ENCODE peak calls at places on chromosomes 2 and 18, in eight cellular contexts. Q, A, G, O, V, P, F and Z are unnamed samples.

GRCh38 chr18:6315556-6316331 is 99.0 kb downstream of the L3MBTL4 start:
- DNase-seq in G (no peak), F (peak; percentile 25), V (no peak), P (no peak), Q (no peak), O (no peak), A (no peak), Z (no peak)

GRCh38 chr2:70613510-70613909 is 59.9 kb upstream of the TGFA start:
- DNase-seq in A (no peak), G (no peak), F (no peak), Q (peak; percentile 54), V (no peak), O (no peak), P (no peak), Z (no peak)

GRCh38 chr2:226426292-226426736 is 373.3 kb downstream of the IRS1 start:
- DNase-seq in G (peak; percentile 99), F (no peak), Q (no peak), A (no peak), O (no peak), V (no peak), P (no peak), Z (peak; percentile 73)

GRCh38 chr2:65749549-65749948 is 317.1 kb upstream of the SPRED2 start:
- DNase-seq in P (no peak), Q (no peak), V (no peak), F (no peak), O (no peak), G (peak; percentile 59), A (no peak), Z (no peak)

GRCh38 chr2:172889767-172890430 is 154.3 kb downstream of the RAPGEF4 start:
- DNase-seq in F (no peak), V (peak; percentile 30), P (no peak), O (no peak), A (no peak), Q (no peak), G (no peak), Z (no peak)

GRCh38 chr2:21277340-21277739 is 153.6 kb downstream of the TDRD15 start:
- DNase-seq in V (no peak), Q (no peak), A (no peak), O (no peak), G (no peak), P (no peak), F (no peak), Z (no peak)

GRCh38 chr18:48948112-48949050 is 2.4 kb downstream of the SMAD7 start:
- DNase-seq in P (peak; percentile 88), F (peak; percentile 70), G (peak; percentile 86), V (no peak), Q (peak; percentile 37), A (no peak), O (no peak), Z (no peak)

GRCh38 chr2:44570149-44570678 is 208.5 kb downstream of the CAMKMT start:
- DNase-seq in O (no peak), P (no peak), G (no peak), A (no peak), V (no peak), F (no peak), Q (no peak), Z (peak; percentile 48)

GRCh38 chr2:70978388-70979357 is at the start of gene ANKRD53:
- DNase-seq in V (peak; percentile 52), F (peak; percentile 71), Q (peak; percentile 84), O (no peak), P (peak; percentile 86), G (no peak), A (peak; percentile 83), Z (no peak)

GRCh38 chr2:224586127-224586702 is 1.1 kb upstream of the CUL3 start:
- DNase-seq in Q (no peak), G (no peak), F (no peak), V (no peak), O (no peak), P (no peak), A (no peak), Z (no peak)

GRCh38 chr2:2558476-2558875 is 227.4 kb upstream of the MYT1L start:
- DNase-seq in O (no peak), A (no peak), F (no peak), G (no peak), Q (no peak), P (no peak), V (no peak), Z (no peak)

GRCh38 chr2:197786010-197786877 is 1.1 kb upstream of the BOLL start:
- DNase-seq in F (peak; percentile 49), V (no peak), G (no peak), P (peak; percentile 76), Q (peak; percentile 91), O (peak; percentile 35), A (peak; percentile 92), Z (no peak)

GRCh38 chr2:85717308-85718005 is 23.3 kb downstream of the GNLY start:
- DNase-seq in Q (no peak), F (no peak), A (no peak), V (no peak), P (peak; percentile 73), O (no peak), G (peak; percentile 34), Z (no peak)

GRCh38 chr18:59959079-59959478 is 59.3 kb downstream of the PMAIP1 start:
- DNase-seq in V (no peak), F (no peak), A (no peak), P (no peak), G (peak; percentile 27), O (no peak), Q (no peak), Z (no peak)

GRCh38 chr18:73577365-73577764 is 570.3 kb downstream of the FBXO15 start:
- DNase-seq in O (no peak), P (no peak), V (no peak), G (peak; percentile 69), A (no peak), F (no peak), Q (no peak), Z (no peak)

GRCh38 chr2:226439337-226439736 is 360.3 kb downstream of the IRS1 start:
- DNase-seq in F (no peak), P (no peak), V (no peak), A (no peak), Q (no peak), G (peak; percentile 67), O (no peak), Z (no peak)

GRCh38 chr2:227774011-227774624 is 28.4 kb downstream of the SCYGR8 start:
- DNase-seq in Q (peak; percentile 65), V (no peak), P (peak; percentile 37), F (no peak), G (no peak), A (peak; percentile 49), O (no peak), Z (no peak)

GRCh38 chr18:26865557-26865956 is at the start of gene AQP4:
- DNase-seq in F (no peak), A (no peak), V (peak; percentile 13), G (no peak), Q (peak; percentile 41), O (no peak), P (peak; percentile 44), Z (no peak)

GRCh38 chr18:9884090-9884489 is 1.7 kb upstream of the TXNDC2 start:
- DNase-seq in A (no peak), F (no peak), V (no peak), Q (no peak), O (no peak), P (no peak), G (no peak), Z (no peak)

GRCh38 chr2:206512999-206513398 is 69.7 kb downstream of the ADAM23 start:
- DNase-seq in Q (no peak), F (no peak), V (no peak), P (no peak), G (no peak), A (no peak), O (no peak), Z (no peak)

GRCh38 chr2:32947484-32948143 is 861 bp downstream of the LTBP1 start:
- DNase-seq in G (peak; percentile 54), Q (peak; percentile 73), V (peak; percentile 36), O (peak; percentile 56), F (peak; percentile 26), P (peak; percentile 85), A (peak; percentile 74), Z (peak; percentile 44)

GRCh38 chr18:54023471-54023870 is 201.0 kb downstream of the MBD2 start:
- DNase-seq in P (no peak), G (no peak), Q (no peak), V (no peak), O (no peak), A (no peak), F (no peak), Z (peak; percentile 62)

DNA sequence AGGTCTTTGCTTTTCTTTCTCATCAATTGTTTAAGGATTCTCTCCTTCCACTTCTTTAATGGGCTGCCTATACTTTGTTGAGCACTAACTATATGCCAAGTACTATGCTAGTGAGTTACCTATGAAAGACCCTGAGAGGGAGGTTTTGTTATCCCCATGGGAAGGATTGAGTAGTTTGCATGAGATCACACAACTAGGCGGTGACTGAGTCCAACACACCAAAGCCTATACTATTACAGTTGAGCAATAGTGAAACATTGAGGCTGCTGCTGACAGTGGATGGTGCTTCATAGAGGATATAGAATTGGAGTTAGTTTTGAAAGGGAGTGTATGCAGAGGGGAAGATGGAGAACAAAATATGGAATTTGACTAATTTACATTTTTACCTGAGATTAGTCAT is 15.8 kb downstream of the NABP1 start:
- DNase-seq in O (no peak), G (no peak), Q (no peak), F (no peak), A (no peak), V (no peak), P (no peak), Z (no peak)
- H3K27ac ChIP-seq in O (no peak overlapping the region), G (no peak overlapping the region), Q (no peak overlapping the region), F (no peak overlapping the region), A (no peak overlapping the region), V (no peak overlapping the region), P (no peak overlapping the region), Z (no peak overlapping the region)

GRCh38 chr2:37637122-37637875 is 34.1 kb downstream of the CDC42EP3 start:
- DNase-seq in P (no peak), G (no peak), F (no peak), Q (no peak), O (no peak), V (no peak), A (no peak), Z (no peak)
- TF ChIP-seq CTCF in P (no peak), G (peak; percentile 15), F (no peak), Q (no peak), O (no peak), V (peak; percentile 26), A (no peak), Z (no peak)

GRCh38 chr2:237320801-237321563 is 93.0 kb downstream of the COL6A3 start:
- DNase-seq in G (no peak), O (no peak), Q (no peak), F (no peak), P (no peak), V (peak; percentile 67), A (no peak), Z (no peak)
- H3K27ac ChIP-seq in G (peak overlapping the region; percentile 96), O (no peak overlapping the region), Q (no peak overlapping the region), F (no peak overlapping the region), P (no peak overlapping the region), V (peak overlapping the region; percentile 63), A (no peak overlapping the region), Z (no peak overlapping the region)

DNA sequence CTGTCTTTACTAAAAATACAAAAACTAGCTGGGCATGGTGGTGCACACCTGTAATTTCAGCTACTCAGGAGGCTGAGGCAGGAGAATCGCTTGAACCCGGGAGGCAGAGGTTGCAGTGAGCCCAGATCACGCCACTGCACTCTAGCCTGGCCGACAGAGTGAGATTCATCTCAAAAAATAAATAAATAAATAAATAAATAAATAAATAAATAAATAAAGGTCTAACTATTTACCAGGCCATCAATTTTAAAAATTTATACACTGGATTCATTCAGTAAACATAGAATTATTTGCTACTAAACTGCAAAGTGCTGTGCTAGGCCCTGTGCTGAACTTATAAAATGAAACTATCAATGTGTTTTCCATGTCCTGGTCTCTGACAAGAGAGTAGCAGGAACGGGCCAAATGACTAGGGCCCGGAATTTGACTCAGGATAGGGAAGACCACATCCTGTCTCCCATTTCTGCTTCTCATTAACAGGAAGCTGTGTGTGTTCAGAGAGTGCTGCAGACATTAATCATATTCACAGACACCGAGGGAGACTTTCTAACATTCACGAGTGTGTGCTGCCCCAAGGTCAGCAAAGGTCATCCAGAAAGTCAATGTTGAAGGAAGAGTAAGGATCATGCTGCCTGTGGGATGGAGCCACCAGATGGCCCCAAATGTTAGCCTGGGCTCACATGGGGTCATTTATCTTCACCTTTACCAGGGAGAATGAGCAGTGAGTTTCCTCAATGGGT is 95.8 kb downstream of the SPP2 start:
- DNase-seq in P (no peak), G (peak; percentile 86), A (no peak), V (no peak), O (no peak), Q (no peak), F (no peak), Z (peak; percentile 50)
- TF ChIP-seq CTCF in P (no peak), G (no peak), A (no peak), V (no peak), O (peak; percentile 9), Q (no peak), F (no peak), Z (no peak)